ENCODE peak calls at places on chromosomes 16 and 17, in eight cellular contexts. One of them, this sample, is unnamed.

GRCh38 chr16:28596840-28597691 is at the start of gene SULT1A2:
- DNase-seq in sigmoid colon: no peak
- DNase-seq in Caco-2: no peak
- DNase-seq in HCT116: peak; percentile 26
- DNase-seq in uterus: no peak
- DNase-seq in neural progenitor cell: peak; percentile 30
- DNase-seq in cardiac muscle cell: peak; percentile 56
- DNase-seq in gastrocnemius medialis: no peak
- DNase-seq in this sample: no peak

GRCh38 chr16:80369559-80369958 is 171.2 kb upstream of the DYNLRB2 start:
- DNase-seq in Caco-2: peak; percentile 79
- DNase-seq in HCT116: no peak
- DNase-seq in sigmoid colon: peak; percentile 73
- DNase-seq in neural progenitor cell: peak; percentile 84
- DNase-seq in gastrocnemius medialis: no peak
- DNase-seq in cardiac muscle cell: peak; percentile 43
- DNase-seq in uterus: peak; percentile 52
- DNase-seq in this sample: peak; percentile 31

GRCh38 chr16:54201200-54201599 is 85.4 kb downstream of the IRX3 start:
- DNase-seq in Caco-2: no peak
- DNase-seq in cardiac muscle cell: no peak
- DNase-seq in uterus: no peak
- DNase-seq in HCT116: no peak
- DNase-seq in gastrocnemius medialis: no peak
- DNase-seq in neural progenitor cell: no peak
- DNase-seq in sigmoid colon: peak; percentile 12
- DNase-seq in this sample: no peak

GRCh38 chr17:80811181-80812105 is 180.2 kb upstream of the CHMP6 start:
- DNase-seq in neural progenitor cell: no peak
- DNase-seq in cardiac muscle cell: no peak
- DNase-seq in sigmoid colon: peak; percentile 52
- DNase-seq in gastrocnemius medialis: no peak
- DNase-seq in HCT116: no peak
- DNase-seq in uterus: peak; percentile 8
- DNase-seq in Caco-2: no peak
- DNase-seq in this sample: peak; percentile 13

GRCh38 chr17:75271233-75271954 is 363 bp upstream of the MIF4GD start:
- DNase-seq in uterus: peak; percentile 62
- DNase-seq in Caco-2: peak; percentile 93
- DNase-seq in neural progenitor cell: peak; percentile 93
- DNase-seq in HCT116: no peak
- DNase-seq in sigmoid colon: peak; percentile 86
- DNase-seq in cardiac muscle cell: peak; percentile 74
- DNase-seq in gastrocnemius medialis: peak; percentile 58
- DNase-seq in this sample: peak; percentile 66

GRCh38 chr17:50817142-50817751 is 18.1 kb upstream of the WFIKKN2 start:
- DNase-seq in HCT116: peak; percentile 34
- DNase-seq in gastrocnemius medialis: no peak
- DNase-seq in Caco-2: peak; percentile 77
- DNase-seq in uterus: no peak
- DNase-seq in sigmoid colon: no peak
- DNase-seq in neural progenitor cell: peak; percentile 76
- DNase-seq in cardiac muscle cell: peak; percentile 46
- DNase-seq in this sample: no peak

GRCh38 chr16:72554935-72555334 is 383.0 kb upstream of the PMFBP1 start:
- DNase-seq in Caco-2: no peak
- DNase-seq in neural progenitor cell: no peak
- DNase-seq in sigmoid colon: no peak
- DNase-seq in cardiac muscle cell: peak; percentile 24
- DNase-seq in HCT116: peak; percentile 4
- DNase-seq in gastrocnemius medialis: no peak
- DNase-seq in uterus: no peak
- DNase-seq in this sample: no peak

GRCh38 chr17:8016632-8017424 is 14.4 kb downstream of the GUCY2D start:
- DNase-seq in Caco-2: peak; percentile 68
- DNase-seq in cardiac muscle cell: peak; percentile 76
- DNase-seq in neural progenitor cell: peak; percentile 80
- DNase-seq in uterus: no peak
- DNase-seq in gastrocnemius medialis: no peak
- DNase-seq in HCT116: no peak
- DNase-seq in sigmoid colon: peak; percentile 68
- DNase-seq in this sample: no peak

GRCh38 chr17:44400226-44400847 is 10.9 kb upstream of the ITGA2B start:
- DNase-seq in neural progenitor cell: peak; percentile 18
- DNase-seq in HCT116: peak; percentile 12
- DNase-seq in cardiac muscle cell: peak; percentile 47
- DNase-seq in gastrocnemius medialis: no peak
- DNase-seq in uterus: no peak
- DNase-seq in sigmoid colon: no peak
- DNase-seq in Caco-2: peak; percentile 37
- DNase-seq in this sample: no peak

GRCh38 chr16:1564325-1564724 is 30.9 kb downstream of the TMEM204 start:
- DNase-seq in uterus: no peak
- DNase-seq in sigmoid colon: no peak
- DNase-seq in cardiac muscle cell: no peak
- DNase-seq in gastrocnemius medialis: no peak
- DNase-seq in HCT116: no peak
- DNase-seq in Caco-2: no peak
- DNase-seq in neural progenitor cell: no peak
- DNase-seq in this sample: no peak

GRCh38 chr17:38752930-38753506 is 477 bp downstream of the PSMB3 start:
- DNase-seq in uterus: peak; percentile 38
- DNase-seq in sigmoid colon: no peak
- DNase-seq in HCT116: no peak
- DNase-seq in neural progenitor cell: no peak
- DNase-seq in cardiac muscle cell: no peak
- DNase-seq in gastrocnemius medialis: no peak
- DNase-seq in Caco-2: no peak
- DNase-seq in this sample: no peak

GRCh38 chr17:65474658-65475057 is 86.8 kb downstream of the AXIN2 start:
- DNase-seq in gastrocnemius medialis: no peak
- DNase-seq in neural progenitor cell: no peak
- DNase-seq in HCT116: peak; percentile 12
- DNase-seq in Caco-2: no peak
- DNase-seq in uterus: no peak
- DNase-seq in cardiac muscle cell: no peak
- DNase-seq in sigmoid colon: no peak
- DNase-seq in this sample: no peak

GRCh38 chr16:74466872-74467271 is 45.6 kb upstream of the CLEC18B start:
- DNase-seq in uterus: no peak
- DNase-seq in cardiac muscle cell: no peak
- DNase-seq in gastrocnemius medialis: no peak
- DNase-seq in HCT116: no peak
- DNase-seq in Caco-2: no peak
- DNase-seq in sigmoid colon: no peak
- DNase-seq in neural progenitor cell: no peak
- DNase-seq in this sample: no peak

DNA sequence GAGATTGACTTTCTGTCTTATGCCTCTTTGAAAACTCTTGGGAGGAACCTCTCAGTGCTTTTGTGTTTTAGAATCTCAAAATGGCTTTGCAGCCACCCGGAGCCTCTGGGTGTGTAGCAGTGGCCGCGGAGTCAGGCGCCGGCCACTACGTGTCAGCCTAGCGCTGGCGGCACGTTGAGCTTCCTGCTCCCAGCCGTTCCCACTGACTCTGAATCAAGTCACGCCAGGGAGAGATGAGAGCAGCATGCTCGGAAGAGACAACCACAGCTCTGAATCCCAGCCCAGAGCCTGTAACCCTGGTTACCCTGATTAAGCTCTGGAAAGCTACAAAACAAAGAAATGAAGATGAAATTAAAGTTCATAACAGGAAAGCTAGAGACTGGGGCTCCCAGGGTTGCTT is 97.4 kb upstream of the CACNG5 start:
- DNase-seq in sigmoid colon: peak; percentile 69
- DNase-seq in cardiac muscle cell: peak; percentile 80
- DNase-seq in Caco-2: no peak
- DNase-seq in HCT116: no peak
- DNase-seq in neural progenitor cell: peak; percentile 79
- DNase-seq in uterus: no peak
- DNase-seq in gastrocnemius medialis: no peak
- DNase-seq in this sample: peak; percentile 27
- TF ChIP-seq CTCF in sigmoid colon: no peak
- TF ChIP-seq CTCF in cardiac muscle cell: peak; percentile 47
- TF ChIP-seq CTCF in Caco-2: no peak
- TF ChIP-seq CTCF in HCT116: no peak
- TF ChIP-seq CTCF in neural progenitor cell: peak; percentile 62
- TF ChIP-seq CTCF in uterus: no peak
- TF ChIP-seq CTCF in gastrocnemius medialis: no peak
- TF ChIP-seq CTCF in this sample: no peak

GRCh38 chr16:10776280-10776679 is 32.6 kb downstream of the NUBP1 start:
- DNase-seq in gastrocnemius medialis: no peak
- DNase-seq in neural progenitor cell: no peak
- DNase-seq in cardiac muscle cell: no peak
- DNase-seq in HCT116: no peak
- DNase-seq in Caco-2: no peak
- DNase-seq in sigmoid colon: no peak
- DNase-seq in uterus: no peak
- DNase-seq in this sample: no peak

GRCh38 chr16:10780628-10781027 is 37.0 kb downstream of the NUBP1 start:
- DNase-seq in cardiac muscle cell: no peak
- DNase-seq in sigmoid colon: no peak
- DNase-seq in gastrocnemius medialis: no peak
- DNase-seq in Caco-2: no peak
- DNase-seq in neural progenitor cell: no peak
- DNase-seq in HCT116: no peak
- DNase-seq in uterus: no peak
- DNase-seq in this sample: no peak

GRCh38 chr16:10782628-10783027 is 36.0 kb downstream of the TVP23A start:
- DNase-seq in Caco-2: no peak
- DNase-seq in uterus: no peak
- DNase-seq in gastrocnemius medialis: no peak
- DNase-seq in neural progenitor cell: no peak
- DNase-seq in sigmoid colon: no peak
- DNase-seq in HCT116: no peak
- DNase-seq in cardiac muscle cell: no peak
- DNase-seq in this sample: no peak

GRCh38 chr16:10777356-10777755 is 33.7 kb downstream of the NUBP1 start:
- DNase-seq in cardiac muscle cell: no peak
- DNase-seq in HCT116: no peak
- DNase-seq in Caco-2: no peak
- DNase-seq in uterus: no peak
- DNase-seq in neural progenitor cell: no peak
- DNase-seq in sigmoid colon: no peak
- DNase-seq in gastrocnemius medialis: no peak
- DNase-seq in this sample: no peak
- H3K4me1 ChIP-seq in cardiac muscle cell: no peaks in the 10 kb centered on the region
- H3K4me1 ChIP-seq in HCT116: peaks cover 8% of the 10 kb centered on the region
- H3K4me1 ChIP-seq in Caco-2: no peaks in the 10 kb centered on the region
- H3K4me1 ChIP-seq in uterus: no peaks in the 10 kb centered on the region
- H3K4me1 ChIP-seq in neural progenitor cell: no peaks in the 10 kb centered on the region
- H3K4me1 ChIP-seq in sigmoid colon: no peaks in the 10 kb centered on the region
- H3K4me1 ChIP-seq in gastrocnemius medialis: no peaks in the 10 kb centered on the region
- H3K4me1 ChIP-seq in this sample: no peaks in the 10 kb centered on the region

DNA sequence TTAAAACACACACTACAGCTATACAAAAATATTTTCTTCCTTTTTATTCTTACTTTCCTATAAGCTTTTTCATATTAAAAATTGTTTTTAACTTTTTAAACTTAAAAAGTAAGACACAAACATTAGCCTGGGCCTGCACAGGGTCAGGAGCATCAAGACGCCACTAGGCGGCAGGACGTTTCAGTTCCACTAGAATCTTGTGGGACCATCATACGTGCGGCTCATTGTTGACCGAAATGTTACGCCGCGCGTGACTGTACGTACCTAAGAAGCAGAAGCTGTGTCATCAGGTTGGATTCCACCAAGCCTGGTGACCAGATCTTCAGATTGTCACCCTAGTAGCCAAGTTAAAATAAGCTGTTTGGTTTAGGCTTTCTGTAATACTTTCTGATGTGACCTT is 47.1 kb downstream of the USP10 start:
- DNase-seq in cardiac muscle cell: no peak
- DNase-seq in neural progenitor cell: no peak
- DNase-seq in sigmoid colon: no peak
- DNase-seq in Caco-2: peak; percentile 44
- DNase-seq in HCT116: no peak
- DNase-seq in uterus: no peak
- DNase-seq in gastrocnemius medialis: no peak
- DNase-seq in this sample: no peak
- TF ChIP-seq CTCF in cardiac muscle cell: peak; percentile 24
- TF ChIP-seq CTCF in neural progenitor cell: peak; percentile 43
- TF ChIP-seq CTCF in sigmoid colon: no peak
- TF ChIP-seq CTCF in Caco-2: peak; percentile 65
- TF ChIP-seq CTCF in HCT116: peak; percentile 64
- TF ChIP-seq CTCF in uterus: no peak
- TF ChIP-seq CTCF in gastrocnemius medialis: no peak
- TF ChIP-seq CTCF in this sample: no peak

DNA sequence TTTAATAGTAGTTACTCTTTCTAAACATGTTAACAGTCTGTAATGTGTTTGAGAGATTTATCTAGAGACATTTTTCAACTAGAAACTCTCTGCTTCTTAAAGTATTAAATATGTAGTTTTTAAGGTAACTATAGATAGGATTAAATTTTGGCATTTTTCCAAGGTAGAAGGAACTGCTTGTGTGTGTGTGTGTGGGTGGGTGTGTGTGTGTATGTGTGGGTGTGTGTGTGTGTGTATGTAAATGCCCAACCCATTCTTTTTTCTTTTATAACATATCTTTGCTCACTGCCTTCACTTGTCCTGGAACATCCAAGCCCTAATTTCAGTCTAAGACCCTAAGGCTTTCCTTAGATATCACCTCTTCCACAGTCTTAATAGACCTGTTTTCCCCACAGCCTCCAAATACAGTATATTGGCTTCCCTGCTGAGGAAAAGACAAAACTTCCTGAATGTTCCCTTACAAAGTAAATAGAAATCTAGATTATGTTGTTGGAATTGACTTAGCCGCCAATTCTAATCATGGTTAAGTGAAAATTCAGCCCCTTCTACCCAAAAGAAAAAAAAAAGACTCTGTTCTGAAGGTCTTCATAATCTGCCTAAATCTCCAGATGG is 33.5 kb downstream of the NUP93 start:
- DNase-seq in Caco-2: no peak
- DNase-seq in HCT116: no peak
- DNase-seq in neural progenitor cell: no peak
- DNase-seq in sigmoid colon: no peak
- DNase-seq in cardiac muscle cell: no peak
- DNase-seq in uterus: no peak
- DNase-seq in gastrocnemius medialis: no peak
- DNase-seq in this sample: no peak
- H3K4me1 ChIP-seq in Caco-2: no peaks in the 10 kb centered on the region
- H3K4me1 ChIP-seq in HCT116: no peaks in the 10 kb centered on the region
- H3K4me1 ChIP-seq in neural progenitor cell: no peaks in the 10 kb centered on the region
- H3K4me1 ChIP-seq in sigmoid colon: no peaks in the 10 kb centered on the region
- H3K4me1 ChIP-seq in cardiac muscle cell: peaks cover 21% of the 10 kb centered on the region
- H3K4me1 ChIP-seq in uterus: no peaks in the 10 kb centered on the region
- H3K4me1 ChIP-seq in gastrocnemius medialis: no peaks in the 10 kb centered on the region
- H3K4me1 ChIP-seq in this sample: no peaks in the 10 kb centered on the region

GRCh38 chr17:83076930-83077329 is 2.5 kb upstream of the METRNL start:
- DNase-seq in sigmoid colon: no peak
- DNase-seq in HCT116: no peak
- DNase-seq in cardiac muscle cell: no peak
- DNase-seq in uterus: no peak
- DNase-seq in gastrocnemius medialis: no peak
- DNase-seq in neural progenitor cell: no peak
- DNase-seq in Caco-2: peak; percentile 78
- DNase-seq in this sample: no peak
- TF ChIP-seq CTCF in sigmoid colon: no peak
- TF ChIP-seq CTCF in HCT116: peak; percentile 38
- TF ChIP-seq CTCF in cardiac muscle cell: no peak
- TF ChIP-seq CTCF in uterus: peak; percentile 21
- TF ChIP-seq CTCF in gastrocnemius medialis: no peak
- TF ChIP-seq CTCF in neural progenitor cell: peak; percentile 21
- TF ChIP-seq CTCF in Caco-2: peak; percentile 67
- TF ChIP-seq CTCF in this sample: peak; percentile 10

GRCh38 chr16:50257876-50258275 is 8.5 kb upstream of the ADCY7 start:
- DNase-seq in sigmoid colon: no peak
- DNase-seq in gastrocnemius medialis: no peak
- DNase-seq in cardiac muscle cell: no peak
- DNase-seq in uterus: no peak
- DNase-seq in HCT116: no peak
- DNase-seq in Caco-2: no peak
- DNase-seq in neural progenitor cell: no peak
- DNase-seq in this sample: peak; percentile 14
- H3K4me1 ChIP-seq in sigmoid colon: peaks cover 12% of the 10 kb centered on the region
- H3K4me1 ChIP-seq in gastrocnemius medialis: peaks cover 6% of the 10 kb centered on the region
- H3K4me1 ChIP-seq in cardiac muscle cell: no peaks in the 10 kb centered on the region
- H3K4me1 ChIP-seq in uterus: no peaks in the 10 kb centered on the region
- H3K4me1 ChIP-seq in HCT116: peaks cover 13% of the 10 kb centered on the region
- H3K4me1 ChIP-seq in Caco-2: no peaks in the 10 kb centered on the region
- H3K4me1 ChIP-seq in neural progenitor cell: peaks cover 15% of the 10 kb centered on the region
- H3K4me1 ChIP-seq in this sample: peaks cover 16% of the 10 kb centered on the region